ENCODE peak calls at places on chromosomes 2 and 18, in ten cellular contexts. One of them, this sample, is unnamed.

GRCh38 chr2:120894936-120895335 is 159.3 kb downstream of the GLI2 start:
- DNase-seq in aorta: peak
- DNase-seq in heart right ventricle: no peak
- DNase-seq in NCI-H2081: no peak
- DNase-seq in HuH-7: no peak
- DNase-seq in stimulated activated CD4-positive, alpha-beta T cell treated with anti-CD3 and anti-CD28 coated beads, TNF-alpha, amount 100 ng/mL, for 24 hours: no peak
- DNase-seq in RCC 7860: no peak
- DNase-seq in iris pigment epithelial cell: no peak
- DNase-seq in activated T-helper 1 cell treated with anti-CD3 and anti-CD28 coated beads, Interleukin-12 subunit alpha, Interleukin-12 subunit beta, Interleukin-2, Interleukin-4 antibody, amounts not matched to agents 30 ng/mL and 10 ng/mL and 1 ng/mL, durations not matched to agents 14 hours and 24 hours and 36 hours: no peak
- DNase-seq in psoas muscle: no peak
- DNase-seq in this sample: no peak

GRCh38 chr2:239324456-239324855 is 76.4 kb downstream of the HDAC4 start:
- DNase-seq in aorta: no peak
- DNase-seq in heart right ventricle: no peak
- DNase-seq in NCI-H2081: no peak
- DNase-seq in HuH-7: no peak
- DNase-seq in stimulated activated CD4-positive, alpha-beta T cell treated with anti-CD3 and anti-CD28 coated beads, TNF-alpha, amount 100 ng/mL, for 24 hours: no peak
- DNase-seq in RCC 7860: no peak
- DNase-seq in iris pigment epithelial cell: no peak
- DNase-seq in activated T-helper 1 cell treated with anti-CD3 and anti-CD28 coated beads, Interleukin-12 subunit alpha, Interleukin-12 subunit beta, Interleukin-2, Interleukin-4 antibody, amounts not matched to agents 30 ng/mL and 10 ng/mL and 1 ng/mL, durations not matched to agents 14 hours and 24 hours and 36 hours: no peak
- DNase-seq in psoas muscle: no peak
- DNase-seq in this sample: no peak

GRCh38 chr2:103249462-103249861 is 487.6 kb downstream of the TMEM182 start:
- DNase-seq in aorta: no peak
- DNase-seq in heart right ventricle: no peak
- DNase-seq in NCI-H2081: no peak
- DNase-seq in HuH-7: no peak
- DNase-seq in stimulated activated CD4-positive, alpha-beta T cell treated with anti-CD3 and anti-CD28 coated beads, TNF-alpha, amount 100 ng/mL, for 24 hours: no peak
- DNase-seq in RCC 7860: no peak
- DNase-seq in iris pigment epithelial cell: no peak
- DNase-seq in activated T-helper 1 cell treated with anti-CD3 and anti-CD28 coated beads, Interleukin-12 subunit alpha, Interleukin-12 subunit beta, Interleukin-2, Interleukin-4 antibody, amounts not matched to agents 30 ng/mL and 10 ng/mL and 1 ng/mL, durations not matched to agents 14 hours and 24 hours and 36 hours: no peak
- DNase-seq in psoas muscle: no peak
- DNase-seq in this sample: no peak

GRCh38 chr2:64524604-64525322 is 635 bp downstream of the AFTPH start:
- DNase-seq in aorta: peak
- DNase-seq in heart right ventricle: no peak
- DNase-seq in NCI-H2081: peak
- DNase-seq in HuH-7: peak
- DNase-seq in stimulated activated CD4-positive, alpha-beta T cell treated with anti-CD3 and anti-CD28 coated beads, TNF-alpha, amount 100 ng/mL, for 24 hours: peak
- DNase-seq in RCC 7860: no peak
- DNase-seq in iris pigment epithelial cell: peak
- DNase-seq in activated T-helper 1 cell treated with anti-CD3 and anti-CD28 coated beads, Interleukin-12 subunit alpha, Interleukin-12 subunit beta, Interleukin-2, Interleukin-4 antibody, amounts not matched to agents 30 ng/mL and 10 ng/mL and 1 ng/mL, durations not matched to agents 14 hours and 24 hours and 36 hours: peak
- DNase-seq in psoas muscle: peak
- DNase-seq in this sample: peak

GRCh38 chr2:216051350-216051749 is 30.3 kb downstream of the PECR start:
- DNase-seq in aorta: no peak
- DNase-seq in heart right ventricle: no peak
- DNase-seq in NCI-H2081: no peak
- DNase-seq in HuH-7: no peak
- DNase-seq in stimulated activated CD4-positive, alpha-beta T cell treated with anti-CD3 and anti-CD28 coated beads, TNF-alpha, amount 100 ng/mL, for 24 hours: no peak
- DNase-seq in RCC 7860: no peak
- DNase-seq in iris pigment epithelial cell: no peak
- DNase-seq in activated T-helper 1 cell treated with anti-CD3 and anti-CD28 coated beads, Interleukin-12 subunit alpha, Interleukin-12 subunit beta, Interleukin-2, Interleukin-4 antibody, amounts not matched to agents 30 ng/mL and 10 ng/mL and 1 ng/mL, durations not matched to agents 14 hours and 24 hours and 36 hours: no peak
- DNase-seq in psoas muscle: no peak
- DNase-seq in this sample: no peak

GRCh38 chr2:48767330-48767729 is 11.8 kb upstream of the LHCGR start:
- DNase-seq in aorta: no peak
- DNase-seq in heart right ventricle: no peak
- DNase-seq in NCI-H2081: no peak
- DNase-seq in HuH-7: no peak
- DNase-seq in stimulated activated CD4-positive, alpha-beta T cell treated with anti-CD3 and anti-CD28 coated beads, TNF-alpha, amount 100 ng/mL, for 24 hours: no peak
- DNase-seq in RCC 7860: no peak
- DNase-seq in iris pigment epithelial cell: no peak
- DNase-seq in activated T-helper 1 cell treated with anti-CD3 and anti-CD28 coated beads, Interleukin-12 subunit alpha, Interleukin-12 subunit beta, Interleukin-2, Interleukin-4 antibody, amounts not matched to agents 30 ng/mL and 10 ng/mL and 1 ng/mL, durations not matched to agents 14 hours and 24 hours and 36 hours: no peak
- DNase-seq in psoas muscle: no peak
- DNase-seq in this sample: no peak

GRCh38 chr2:209936106-209936663 is 66.3 kb upstream of the RPE start:
- DNase-seq in aorta: no peak
- DNase-seq in heart right ventricle: no peak
- DNase-seq in NCI-H2081: no peak
- DNase-seq in HuH-7: no peak
- DNase-seq in stimulated activated CD4-positive, alpha-beta T cell treated with anti-CD3 and anti-CD28 coated beads, TNF-alpha, amount 100 ng/mL, for 24 hours: no peak
- DNase-seq in RCC 7860: no peak
- DNase-seq in iris pigment epithelial cell: peak
- DNase-seq in activated T-helper 1 cell treated with anti-CD3 and anti-CD28 coated beads, Interleukin-12 subunit alpha, Interleukin-12 subunit beta, Interleukin-2, Interleukin-4 antibody, amounts not matched to agents 30 ng/mL and 10 ng/mL and 1 ng/mL, durations not matched to agents 14 hours and 24 hours and 36 hours: no peak
- DNase-seq in psoas muscle: no peak
- DNase-seq in this sample: no peak

GRCh38 chr18:3721771-3722661 is 272.0 kb downstream of the TGIF1 start:
- DNase-seq in aorta: no peak
- DNase-seq in heart right ventricle: no peak
- DNase-seq in NCI-H2081: no peak
- DNase-seq in HuH-7: no peak
- DNase-seq in stimulated activated CD4-positive, alpha-beta T cell treated with anti-CD3 and anti-CD28 coated beads, TNF-alpha, amount 100 ng/mL, for 24 hours: no peak
- DNase-seq in RCC 7860: no peak
- DNase-seq in iris pigment epithelial cell: no peak
- DNase-seq in activated T-helper 1 cell treated with anti-CD3 and anti-CD28 coated beads, Interleukin-12 subunit alpha, Interleukin-12 subunit beta, Interleukin-2, Interleukin-4 antibody, amounts not matched to agents 30 ng/mL and 10 ng/mL and 1 ng/mL, durations not matched to agents 14 hours and 24 hours and 36 hours: no peak
- DNase-seq in psoas muscle: no peak
- DNase-seq in this sample: no peak

GRCh38 chr2:37201766-37202165 is 5.5 kb downstream of the CEBPZOS start:
- DNase-seq in aorta: no peak
- DNase-seq in heart right ventricle: no peak
- DNase-seq in NCI-H2081: no peak
- DNase-seq in HuH-7: no peak
- DNase-seq in stimulated activated CD4-positive, alpha-beta T cell treated with anti-CD3 and anti-CD28 coated beads, TNF-alpha, amount 100 ng/mL, for 24 hours: no peak
- DNase-seq in RCC 7860: no peak
- DNase-seq in iris pigment epithelial cell: peak
- DNase-seq in activated T-helper 1 cell treated with anti-CD3 and anti-CD28 coated beads, Interleukin-12 subunit alpha, Interleukin-12 subunit beta, Interleukin-2, Interleukin-4 antibody, amounts not matched to agents 30 ng/mL and 10 ng/mL and 1 ng/mL, durations not matched to agents 14 hours and 24 hours and 36 hours: no peak
- DNase-seq in psoas muscle: no peak
- DNase-seq in this sample: peak

GRCh38 chr2:239523944-239524310 is 123.1 kb upstream of the HDAC4 start:
- DNase-seq in aorta: no peak
- DNase-seq in heart right ventricle: no peak
- DNase-seq in NCI-H2081: no peak
- DNase-seq in HuH-7: no peak
- DNase-seq in stimulated activated CD4-positive, alpha-beta T cell treated with anti-CD3 and anti-CD28 coated beads, TNF-alpha, amount 100 ng/mL, for 24 hours: no peak
- DNase-seq in RCC 7860: no peak
- DNase-seq in iris pigment epithelial cell: peak
- DNase-seq in activated T-helper 1 cell treated with anti-CD3 and anti-CD28 coated beads, Interleukin-12 subunit alpha, Interleukin-12 subunit beta, Interleukin-2, Interleukin-4 antibody, amounts not matched to agents 30 ng/mL and 10 ng/mL and 1 ng/mL, durations not matched to agents 14 hours and 24 hours and 36 hours: no peak
- DNase-seq in psoas muscle: peak
- DNase-seq in this sample: no peak

GRCh38 chr2:219171231-219171651 is 1.4 kb upstream of the SLC23A3 start:
- DNase-seq in aorta: peak
- DNase-seq in heart right ventricle: no peak
- DNase-seq in NCI-H2081: peak
- DNase-seq in HuH-7: peak
- DNase-seq in stimulated activated CD4-positive, alpha-beta T cell treated with anti-CD3 and anti-CD28 coated beads, TNF-alpha, amount 100 ng/mL, for 24 hours: no peak
- DNase-seq in RCC 7860: peak
- DNase-seq in iris pigment epithelial cell: peak
- DNase-seq in activated T-helper 1 cell treated with anti-CD3 and anti-CD28 coated beads, Interleukin-12 subunit alpha, Interleukin-12 subunit beta, Interleukin-2, Interleukin-4 antibody, amounts not matched to agents 30 ng/mL and 10 ng/mL and 1 ng/mL, durations not matched to agents 14 hours and 24 hours and 36 hours: no peak
- DNase-seq in psoas muscle: peak
- DNase-seq in this sample: no peak

GRCh38 chr18:24170389-24170788 is 31.5 kb downstream of the CABYR start:
- DNase-seq in aorta: no peak
- DNase-seq in heart right ventricle: no peak
- DNase-seq in NCI-H2081: no peak
- DNase-seq in HuH-7: no peak
- DNase-seq in stimulated activated CD4-positive, alpha-beta T cell treated with anti-CD3 and anti-CD28 coated beads, TNF-alpha, amount 100 ng/mL, for 24 hours: no peak
- DNase-seq in RCC 7860: no peak
- DNase-seq in iris pigment epithelial cell: no peak
- DNase-seq in activated T-helper 1 cell treated with anti-CD3 and anti-CD28 coated beads, Interleukin-12 subunit alpha, Interleukin-12 subunit beta, Interleukin-2, Interleukin-4 antibody, amounts not matched to agents 30 ng/mL and 10 ng/mL and 1 ng/mL, durations not matched to agents 14 hours and 24 hours and 36 hours: no peak
- DNase-seq in psoas muscle: no peak
- DNase-seq in this sample: no peak

GRCh38 chr18:56937874-56938273 is 209.0 kb upstream of the BOD1L2 start:
- DNase-seq in aorta: no peak
- DNase-seq in heart right ventricle: no peak
- DNase-seq in NCI-H2081: no peak
- DNase-seq in HuH-7: no peak
- DNase-seq in stimulated activated CD4-positive, alpha-beta T cell treated with anti-CD3 and anti-CD28 coated beads, TNF-alpha, amount 100 ng/mL, for 24 hours: no peak
- DNase-seq in RCC 7860: no peak
- DNase-seq in iris pigment epithelial cell: peak
- DNase-seq in activated T-helper 1 cell treated with anti-CD3 and anti-CD28 coated beads, Interleukin-12 subunit alpha, Interleukin-12 subunit beta, Interleukin-2, Interleukin-4 antibody, amounts not matched to agents 30 ng/mL and 10 ng/mL and 1 ng/mL, durations not matched to agents 14 hours and 24 hours and 36 hours: no peak
- DNase-seq in psoas muscle: no peak
- DNase-seq in this sample: no peak

This sample was measured in activated T-helper 9 cell treated with anti-CD3 and anti-CD28 coated beads, Interleukin-2, amount 50 U/mL, for 16 hours.